ENCODE peak calls at places on chromosomes 2 and 18, in ten cellular contexts. E, R, T, P, W, O, F, V, K and L are unnamed samples.

GRCh38 chr2:157625311-157625710 is 3.4 kb downstream of the ACVR1C start:
- DNase-seq in E (no peak), R (no peak), T (no peak), P (no peak), W (no peak), O (no peak), F (no peak), V (no peak), K (no peak), L (no peak)

GRCh38 chr18:57813245-57813644 is 10.1 kb upstream of the ATP8B1 start:
- DNase-seq in E (peak), R (no peak), T (no peak), P (no peak), W (no peak), O (no peak), F (peak), V (no peak), K (no peak), L (no peak)

GRCh38 chr2:101802329-101802728 is 104.8 kb downstream of the MAP4K4 start:
- DNase-seq in E (no peak), R (no peak), T (peak), P (peak), W (peak), O (no peak), F (no peak), V (no peak), K (no peak), L (peak)

GRCh38 chr2:29742641-29743040 is 178.7 kb downstream of the ALK start:
- DNase-seq in E (no peak), R (no peak), T (no peak), P (no peak), W (no peak), O (no peak), F (no peak), V (no peak), K (no peak), L (no peak)

GRCh38 chr18:44801796-44802195 is 121.1 kb downstream of the SETBP1 start:
- DNase-seq in E (no peak), R (no peak), T (no peak), P (no peak), W (no peak), O (no peak), F (no peak), V (no peak), K (no peak), L (no peak)

GRCh38 chr18:35389095-35389618 is 12.0 kb upstream of the ZNF396 start:
- DNase-seq in E (peak), R (no peak), T (no peak), P (no peak), W (no peak), O (no peak), F (no peak), V (no peak), K (no peak), L (no peak)

GRCh38 chr2:233839447-233839820 is 14.9 kb downstream of the HJURP start:
- DNase-seq in E (no peak), R (no peak), T (no peak), P (no peak), W (no peak), O (no peak), F (no peak), V (no peak), K (no peak), L (no peak)

GRCh38 chr2:136008205-136008865 is 22.9 kb upstream of the DARS1 start:
- DNase-seq in E (no peak), R (peak), T (peak), P (peak), W (peak), O (no peak), F (no peak), V (peak), K (peak), L (no peak)

GRCh38 chr2:46260305-46260704 is 36.9 kb upstream of the EPAS1 start:
- DNase-seq in E (no peak), R (no peak), T (no peak), P (no peak), W (no peak), O (no peak), F (no peak), V (no peak), K (no peak), L (no peak)

GRCh38 chr2:96485751-96486643 is 19.2 kb downstream of the NEURL3 start:
- DNase-seq in E (peak), R (no peak), T (peak), P (peak), W (peak), O (peak), F (peak), V (peak), K (no peak), L (peak)

GRCh38 chr18:25360301-25360899 is 8.4 kb upstream of the ZNF521 start:
- DNase-seq in E (no peak), R (no peak), T (no peak), P (no peak), W (no peak), O (no peak), F (no peak), V (no peak), K (no peak), L (no peak)

DNA sequence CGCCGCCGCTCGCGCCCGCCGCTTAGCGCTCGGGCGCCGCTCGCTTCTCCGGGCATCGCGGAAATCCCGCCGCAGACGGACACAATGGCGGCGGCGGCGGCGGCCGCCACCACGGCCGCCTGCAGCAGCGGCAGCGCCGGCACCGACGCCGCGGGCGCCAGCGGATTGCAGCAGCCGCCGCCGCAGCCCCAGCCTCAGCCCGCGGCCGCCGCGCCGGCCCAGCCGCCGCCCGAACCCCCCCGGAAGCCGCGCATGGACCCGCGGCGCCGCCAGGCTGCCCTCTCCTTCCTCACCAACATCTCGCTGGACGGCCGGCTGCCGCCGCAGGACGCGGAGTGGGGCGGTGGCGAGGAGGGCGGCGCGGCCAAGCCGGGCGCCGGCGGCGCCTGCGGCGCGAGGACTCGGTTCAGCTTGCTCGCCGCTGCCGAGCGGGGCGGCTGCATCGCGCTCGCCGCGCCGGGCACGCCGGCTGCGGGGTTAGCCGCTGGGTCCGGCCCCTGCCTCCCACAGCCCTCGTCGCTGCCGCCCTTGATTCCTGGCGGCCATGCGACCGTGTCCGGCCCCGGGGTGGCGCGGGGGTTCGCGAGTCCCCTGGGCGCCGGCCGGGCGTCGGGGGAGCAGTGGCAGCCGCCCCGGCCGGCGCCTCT is 517 bp downstream of the CABLES1 start:
- DNase-seq in E (no peak), R (no peak), T (peak), P (peak), W (peak), O (no peak), F (peak), V (peak), K (no peak), L (no peak)
- TF ChIP-seq POLR2A in E (no peak), R (no peak), T (no peak), P (no peak), W (no peak), O (no peak), F (no peak), V (no peak), K (no peak), L (peak)

GRCh38 chr2:219515874-219516629 is 1.8 kb downstream of the ASIC4 start:
- DNase-seq in E (no peak), R (no peak), T (no peak), P (no peak), W (no peak), O (no peak), F (no peak), V (no peak), K (no peak), L (no peak)

GRCh38 chr2:219514836-219515235 is 554 bp downstream of the ASIC4 start:
- DNase-seq in E (no peak), R (no peak), T (no peak), P (no peak), W (no peak), O (no peak), F (no peak), V (no peak), K (no peak), L (no peak)

GRCh38 chr2:219512524-219513216 is 1.6 kb upstream of the ASIC4 start:
- DNase-seq in E (no peak), R (no peak), T (no peak), P (no peak), W (no peak), O (no peak), F (no peak), V (no peak), K (no peak), L (no peak)

GRCh38 chr2:219513787-219514186 is 495 bp upstream of the ASIC4 start:
- DNase-seq in E (no peak), R (no peak), T (no peak), P (no peak), W (no peak), O (no peak), F (no peak), V (no peak), K (no peak), L (no peak)

GRCh38 chr2:219514196-219514761 is at the start of gene ASIC4:
- DNase-seq in E (peak), R (no peak), T (no peak), P (no peak), W (no peak), O (no peak), F (no peak), V (no peak), K (no peak), L (no peak)
- TF ChIP-seq POLR2A in E (no peak), R (no peak), T (no peak), P (no peak), W (no peak), O (no peak), F (no peak), V (no peak), K (no peak), L (no peak)

GRCh38 chr2:190158798-190159434 is 96.4 kb upstream of the MSTN start:
- DNase-seq in E (no peak), R (no peak), T (no peak), P (no peak), W (peak), O (no peak), F (no peak), V (no peak), K (no peak), L (peak)
- TF ChIP-seq POLR2A in E (no peak), R (no peak), T (no peak), P (no peak), W (no peak), O (no peak), F (no peak), V (no peak), K (no peak), L (no peak)

GRCh38 chr2:28035816-28036215 is 145.3 kb downstream of the BABAM2 start:
- DNase-seq in E (no peak), R (no peak), T (no peak), P (no peak), W (no peak), O (no peak), F (no peak), V (no peak), K (no peak), L (no peak)
- TF ChIP-seq POLR2A in E (no peak), R (no peak), T (no peak), P (no peak), W (no peak), O (no peak), F (no peak), V (no peak), K (no peak), L (no peak)

GRCh38 chr2:85575739-85576138 is 1.6 kb upstream of the VAMP8 start:
- DNase-seq in E (no peak), R (no peak), T (no peak), P (no peak), W (no peak), O (no peak), F (no peak), V (no peak), K (no peak), L (no peak)

GRCh38 chr2:85578243-85579180 is 1.1 kb downstream of the VAMP8 start:
- DNase-seq in E (no peak), R (no peak), T (peak), P (peak), W (peak), O (peak), F (no peak), V (peak), K (peak), L (peak)

GRCh38 chr2:85579266-85579935 is 2.0 kb downstream of the VAMP8 start:
- DNase-seq in E (no peak), R (no peak), T (no peak), P (no peak), W (no peak), O (no peak), F (no peak), V (peak), K (no peak), L (no peak)

GRCh38 chr2:85577063-85577385 is 362 bp upstream of the VAMP8 start:
- DNase-seq in E (no peak), R (no peak), T (no peak), P (no peak), W (no peak), O (no peak), F (no peak), V (no peak), K (no peak), L (no peak)

GRCh38 chr2:85577386-85578242 is at the start of gene VAMP8:
- DNase-seq in E (no peak), R (no peak), T (peak), P (peak), W (peak), O (peak), F (no peak), V (peak), K (no peak), L (peak)
- TF ChIP-seq POLR2A in E (no peak), R (no peak), T (no peak), P (peak), W (peak), O (peak), F (no peak), V (no peak), K (no peak), L (peak)

GRCh38 chr2:127526142-127526939 is at the start of gene IWS1:
- DNase-seq in E (peak), R (peak), T (peak), P (peak), W (peak), O (peak), F (peak), V (peak), K (peak), L (peak)
- TF ChIP-seq POLR2A in E (peak), R (peak), T (no peak), P (peak), W (peak), O (peak), F (peak), V (no peak), K (peak), L (peak)

DNA sequence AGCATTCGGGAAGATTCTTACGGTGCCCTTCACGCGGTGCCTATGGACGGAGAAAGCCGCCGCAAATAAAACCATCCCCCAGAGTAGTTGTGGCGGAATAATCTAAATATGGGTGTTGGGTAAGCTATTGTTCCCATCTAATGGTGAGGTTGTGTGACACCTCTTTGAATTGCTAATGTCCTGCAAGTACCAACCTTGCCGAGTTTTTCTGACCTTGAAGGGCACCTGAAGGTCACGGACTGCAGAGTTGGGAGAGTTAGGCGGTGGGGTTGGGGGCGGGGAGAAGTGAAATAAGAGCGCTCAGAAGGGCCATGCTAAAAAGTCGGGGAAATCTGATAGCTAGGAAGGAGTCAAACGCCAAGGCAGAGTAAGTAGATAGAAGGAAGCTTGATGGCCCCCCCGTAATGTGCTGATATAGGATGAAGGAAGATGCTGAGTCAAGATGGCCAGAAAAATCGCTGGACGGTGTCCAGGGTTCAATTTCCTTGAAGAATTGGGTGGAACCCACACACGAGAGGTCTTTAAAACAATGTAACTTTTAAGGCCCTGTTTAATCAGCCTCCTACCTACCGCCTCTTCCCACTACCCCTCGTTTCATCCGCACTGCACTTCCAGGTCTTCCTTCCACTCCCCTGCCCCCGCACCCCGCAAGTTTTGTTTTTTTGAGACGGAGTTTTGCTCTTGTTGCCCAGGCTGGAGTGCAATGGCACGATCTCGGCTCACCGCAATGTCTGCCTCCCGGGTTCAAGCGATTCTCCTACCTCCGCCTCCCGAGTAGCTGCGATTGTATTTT is 602 bp downstream of the KATNAL2 start:
- DNase-seq in E (peak), R (no peak), T (no peak), P (peak), W (peak), O (no peak), F (no peak), V (peak), K (peak), L (peak)
- TF ChIP-seq POLR2A in E (no peak), R (no peak), T (no peak), P (no peak), W (no peak), O (no peak), F (no peak), V (no peak), K (no peak), L (no peak)

GRCh38 chr18:49725809-49726514 is 87.4 kb downstream of the ACAA2 start:
- DNase-seq in E (peak), R (no peak), T (no peak), P (peak), W (peak), O (peak), F (peak), V (peak), K (peak), L (peak)
- TF ChIP-seq POLR2A in E (peak), R (no peak), T (no peak), P (no peak), W (no peak), O (no peak), F (peak), V (no peak), K (no peak), L (no peak)

GRCh38 chr18:50286391-50287027 is 983 bp downstream of the CXXC1 start:
- DNase-seq in E (peak), R (no peak), T (no peak), P (no peak), W (peak), O (no peak), F (peak), V (peak), K (no peak), L (peak)

GRCh38 chr18:50287028-50287440 is 458 bp downstream of the CXXC1 start:
- DNase-seq in E (no peak), R (no peak), T (no peak), P (no peak), W (no peak), O (no peak), F (no peak), V (peak), K (no peak), L (no peak)

GRCh38 chr18:50285631-50286321 is 1.7 kb downstream of the CXXC1 start:
- DNase-seq in E (no peak), R (no peak), T (no peak), P (no peak), W (no peak), O (no peak), F (no peak), V (no peak), K (no peak), L (no peak)

GRCh38 chr18:50289103-50289433 is 1.6 kb upstream of the CXXC1 start:
- DNase-seq in E (no peak), R (no peak), T (no peak), P (no peak), W (no peak), O (no peak), F (no peak), V (no peak), K (no peak), L (no peak)

GRCh38 chr18:50287441-50288347 is at the start of gene CXXC1:
- DNase-seq in E (peak), R (peak), T (peak), P (peak), W (peak), O (peak), F (peak), V (peak), K (peak), L (peak)
- TF ChIP-seq POLR2A in E (no peak), R (no peak), T (no peak), P (peak), W (peak), O (no peak), F (peak), V (no peak), K (peak), L (peak)